ENCODE peak calls at places on chromosomes 3 and 15, in seven cellular contexts. Z is ACHN; P is naive thymus-derived CD8-positive, alpha-beta T cell; E is tibial nerve; G is left ventricle myocardium inferior; I is stimulated activated naive CD4-positive, alpha-beta T cell treated with Interleukin-2 at 50 U/mL for 16 hours; Y is AG09309. X is an unnamed sample.

GRCh38 chr3:13227315-13228165 is 154.3 kb upstream of the IQSEC1 start:
- DNase-seq in P (no peak), G (no peak), Z (no peak), E (no peak), Y (no peak), I (no peak), X (no peak)

GRCh38 chr3:143247007-143247563 is 127.5 kb downstream of the CHST2 start:
- DNase-seq in P (no peak), E (no peak), I (no peak), Y (no peak), G (no peak), Z (no peak), X (no peak)

GRCh38 chr3:125386811-125387210 is 11.7 kb upstream of the ZNF148 start:
- DNase-seq in I (no peak), Y (peak; percentile 71), E (no peak), G (no peak), Z (no peak), P (no peak), X (no peak)

GRCh38 chr3:23385327-23385726 is 182.2 kb downstream of the UBE2E2 start:
- DNase-seq in G (no peak), I (no peak), Z (no peak), Y (no peak), E (no peak), P (no peak), X (no peak)

GRCh38 chr3:37779289-37780152 is 82.2 kb upstream of the CTDSPL start:
- DNase-seq in E (no peak), P (peak; percentile 20), Y (peak; percentile 64), G (no peak), Z (peak; percentile 71), I (no peak), X (no peak)

GRCh38 chr3:190378240-190378891 is 9.6 kb upstream of the CLDN16 start:
- DNase-seq in Y (peak; percentile 73), E (no peak), Z (no peak), P (no peak), G (no peak), I (no peak), X (peak; percentile 38)

GRCh38 chr3:81778678-81779182 is 17.3 kb upstream of the GBE1 start:
- DNase-seq in G (no peak), Z (no peak), Y (no peak), P (no peak), E (no peak), I (no peak), X (no peak)

GRCh38 chr3:139295040-139295439 is 48.8 kb upstream of the MRPS22 start:
- DNase-seq in Z (no peak), G (no peak), P (no peak), I (no peak), Y (no peak), E (no peak), X (no peak)

GRCh38 chr15:31442203-31443090 is 115.8 kb downstream of the KLF13 start:
- DNase-seq in I (no peak), P (no peak), E (no peak), Y (peak; percentile 85), Z (peak; percentile 6), G (no peak), X (no peak)

GRCh38 chr3:45021936-45022335 is 4.2 kb upstream of the CLEC3B start:
- DNase-seq in E (no peak), Y (no peak), I (no peak), Z (no peak), G (no peak), P (no peak), X (no peak)

GRCh38 chr15:78501857-78502256 is 5.5 kb upstream of the HYKK start:
- DNase-seq in Y (no peak), Z (no peak), P (no peak), E (no peak), G (no peak), I (no peak), X (no peak)